ENCODE peak calls at places on chromosomes 13 and 19, in four cellular contexts. O is stimulated activated CD4-positive, alpha-beta T cell treated with anti-CD3 and anti-CD28 coated beads, TNF-alpha, amount 100 ng/mL, for 24 hours; M is foreskin fibroblast; L is AG04450. Z is an unnamed sample.
A peak's percentile ranks its signal among the peaks of the same experiment; 100 is the strongest.

GRCh38 chr13:107900775-107901174 is 314.6 kb downstream of the LIG4 start:
- DNase-seq in L (peak; percentile 26), M (no peak), O (no peak), Z (no peak)

GRCh38 chr13:20828540-20829364 is 55.0 kb upstream of the EEF1AKMT1 start:
- DNase-seq in L (no peak), O (no peak), M (peak; percentile 78), Z (peak; percentile 57)

GRCh38 chr13:41370736-41371135 is 59.7 kb downstream of the NAA16 start:
- DNase-seq in L (no peak), M (peak; percentile 78), O (no peak), Z (no peak)

GRCh38 chr13:26971990-26972888 is 199.4 kb downstream of the USP12 start:
- DNase-seq in O (peak; percentile 19), L (no peak), M (peak; percentile 42), Z (peak; percentile 37)

GRCh38 chr19:47510516-47511127 is 4.2 kb downstream of the NAPA start:
- DNase-seq in L (no peak), M (no peak), O (no peak), Z (no peak)

GRCh38 chr19:8302734-8303133 is 5.4 kb downstream of the CD320 start:
- DNase-seq in O (no peak), M (no peak), L (no peak), Z (no peak)

GRCh38 chr19:8423821-8424223 is 10.7 kb downstream of the MARCHF2 start:
- DNase-seq in O (no peak), L (peak; percentile 85), M (peak; percentile 98), Z (peak; percentile 97)

GRCh38 chr19:31317542-31317941 is 31.7 kb downstream of the TSHZ3 start:
- DNase-seq in O (no peak), L (no peak), M (no peak), Z (no peak)

GRCh38 chr13:67844544-67844943 is 614.4 kb upstream of the PCDH9 start:
- DNase-seq in O (no peak), M (no peak), L (no peak), Z (peak; percentile 6)

GRCh38 chr19:38265213-38265861 is 964 bp downstream of the SPINT2 start:
- DNase-seq in L (no peak), O (no peak), M (no peak), Z (peak; percentile 52)

GRCh38 chr13:95948646-95949045 is 104.6 kb downstream of the UGGT2 start:
- DNase-seq in L (no peak), O (no peak), M (peak; percentile 54), Z (no peak)

GRCh38 chr19:1445932-1446712 is 3.8 kb upstream of the APC2 start:
- DNase-seq in L (no peak), O (no peak), M (peak; percentile 41), Z (no peak)